ENCODE peak calls at places on chromosomes 16 and 17, in five cellular contexts. Z is astrocyte of the cerebellum; U is A172; M is right lobe of liver; T is stimulated activated CD8-positive, alpha-beta memory T cell treated with anti-CD3 and anti-CD28 coated beads, Interleukin-7, amount 100 ng/mL, for 1 hour. I is an unnamed sample.

GRCh38 chr16:87173294-87173883 is 143.8 kb downstream of the C16orf95 start:
- DNase-seq in Z (no peak), U (no peak), M (no peak), T (no peak), I (no peak)

GRCh38 chr16:25037632-25038031 is 22.5 kb upstream of the ARHGAP17 start:
- DNase-seq in Z (no peak), U (no peak), M (no peak), T (no peak), I (no peak)

GRCh38 chr16:84687715-84688114 is 12.1 kb upstream of the USP10 start:
- DNase-seq in Z (peak), U (peak), M (no peak), T (no peak), I (no peak)

GRCh38 chr17:79942591-79943353 is 92.9 kb downstream of the TBC1D16 start:
- DNase-seq in Z (no peak), U (peak), M (peak), T (no peak), I (peak)

GRCh38 chr17:45334231-45334630 is 17.4 kb upstream of the MAP3K14 start:
- DNase-seq in Z (no peak), U (no peak), M (no peak), T (no peak), I (no peak)

GRCh38 chr17:72782985-72783701 is 309.3 kb downstream of the SLC39A11 start:
- DNase-seq in Z (no peak), U (no peak), M (no peak), T (no peak), I (no peak)

GRCh38 chr17:28878981-28879380 is 18.6 kb downstream of the FLOT2 start:
- DNase-seq in Z (peak), U (peak), M (no peak), T (no peak), I (no peak)

GRCh38 chr16:57991551-57992059 is 8.9 kb downstream of the ZNF319 start:
- DNase-seq in Z (no peak), U (no peak), M (no peak), T (no peak), I (peak)

GRCh38 chr17:29045734-29046133 is 2.8 kb downstream of the PIPOX start:
- DNase-seq in Z (no peak), U (no peak), M (peak), T (no peak), I (no peak)

GRCh38 chr16:89051521-89052166 is 42.0 kb upstream of the ACSF3 start:
- DNase-seq in Z (no peak), U (no peak), M (no peak), T (no peak), I (peak)

GRCh38 chr16:55530316-55530856 is 21.5 kb downstream of the LPCAT2 start:
- DNase-seq in Z (no peak), U (no peak), M (no peak), T (no peak), I (no peak)

GRCh38 chr17:34251186-34251585 is 3.9 kb upstream of the CCL2 start:
- DNase-seq in Z (no peak), U (no peak), M (no peak), T (no peak), I (no peak)

GRCh38 chr16:81973737-81974136 is 37.5 kb downstream of the SDR42E1 start:
- DNase-seq in Z (no peak), U (no peak), M (no peak), T (no peak), I (no peak)

GRCh38 chr17:7842950-7843535 is 9.0 kb downstream of the KDM6B start:
- DNase-seq in Z (no peak), U (peak), M (peak), T (no peak), I (peak)

GRCh38 chr17:19384723-19385391 is 2.1 kb downstream of the MFAP4 start:
- DNase-seq in Z (no peak), U (no peak), M (peak), T (no peak), I (peak)

GRCh38 chr16:78210305-78210704 is 110.9 kb downstream of the WWOX start:
- DNase-seq in Z (no peak), U (peak), M (no peak), T (no peak), I (no peak)

GRCh38 chr16:87498324-87499188 is 5.7 kb upstream of the ZCCHC14 start:
- DNase-seq in Z (no peak), U (no peak), M (no peak), T (no peak), I (no peak)

GRCh38 chr16:9092963-9093477 is 1.6 kb downstream of the HAPSTR1 start:
- DNase-seq in Z (no peak), U (peak), M (peak), T (no peak), I (peak)

GRCh38 chr16:66604376-66605176 is at the start of gene CMTM3:
- DNase-seq in Z (no peak), U (no peak), M (peak), T (peak), I (peak)

GRCh38 chr17:14225153-14226004 is 11.3 kb downstream of the CDRT15 start:
- DNase-seq in Z (no peak), U (no peak), M (no peak), T (no peak), I (no peak)

GRCh38 chr17:44002141-44002848 is 2.1 kb upstream of the NAGS start:
- DNase-seq in Z (no peak), U (peak), M (no peak), T (no peak), I (no peak)

GRCh38 chr16:57622361-57623250 is 5.8 kb upstream of the ADGRG1 start:
- DNase-seq in Z (no peak), U (no peak), M (no peak), T (no peak), I (peak)

GRCh38 chr17:80195671-80196529 is 24.2 kb downstream of the SGSH start:
- DNase-seq in Z (no peak), U (no peak), M (no peak), T (peak), I (no peak)

GRCh38 chr16:89319883-89320716 is 102.6 kb downstream of the ZNF778 start:
- DNase-seq in Z (no peak), U (peak), M (peak), T (no peak), I (peak)

GRCh38 chr17:39196820-39197331 is 593 bp downstream of the CACNB1 start:
- DNase-seq in Z (no peak), U (peak), M (no peak), T (no peak), I (peak)

GRCh38 chr16:87608400-87608985 is 6.2 kb downstream of the JPH3 start:
- DNase-seq in Z (peak), U (peak), M (peak), T (no peak), I (no peak)

GRCh38 chr17:33124185-33124584 is 132.5 kb downstream of the SPACA3 start:
- DNase-seq in Z (no peak), U (no peak), M (no peak), T (no peak), I (no peak)

GRCh38 chr16:81004646-81005353 is 1.9 kb downstream of the CMC2 start:
- DNase-seq in Z (peak), U (peak), M (no peak), T (no peak), I (no peak)

GRCh38 chr17:66990047-66990446 is 25.5 kb downstream of the CACNG4 start:
- DNase-seq in Z (no peak), U (no peak), M (no peak), T (no peak), I (no peak)

GRCh38 chr17:44970136-44970737 is 2.1 kb upstream of the C1QL1 start:
- DNase-seq in Z (no peak), U (peak), M (no peak), T (no peak), I (no peak)

GRCh38 chr16:1825864-1826690 is 548 bp downstream of the HAGH start:
- DNase-seq in Z (no peak), U (peak), M (peak), T (peak), I (peak)

GRCh38 chr16:14151256-14152030 is 80.3 kb downstream of the MRTFB start:
- DNase-seq in Z (no peak), U (peak), M (no peak), T (no peak), I (no peak)

GRCh38 chr17:44314869-44315661 is 6.7 kb downstream of the RUNDC3A start:
- DNase-seq in Z (no peak), U (no peak), M (no peak), T (no peak), I (no peak)

GRCh38 chr16:4494746-4495490 is 18.7 kb downstream of the HMOX2 start:
- DNase-seq in Z (no peak), U (peak), M (no peak), T (no peak), I (no peak)

GRCh38 chr16:72532896-72533295 is 360.9 kb upstream of the PMFBP1 start:
- DNase-seq in Z (no peak), U (no peak), M (no peak), T (no peak), I (no peak)

GRCh38 chr17:27990100-27990499 is 52.4 kb upstream of the NLK start:
- DNase-seq in Z (no peak), U (no peak), M (no peak), T (no peak), I (no peak)

GRCh38 chr16:74651841-74652240 is 14.8 kb downstream of the RFWD3 start:
- DNase-seq in Z (no peak), U (no peak), M (no peak), T (no peak), I (no peak)

GRCh38 chr16:30948956-30949654 is at the start of gene ORAI3:
- DNase-seq in Z (no peak), U (peak), M (peak), T (peak), I (peak)

GRCh38 chr17:15255713-15256454 is 9.2 kb downstream of the PMP22 start:
- DNase-seq in Z (no peak), U (peak), M (no peak), T (no peak), I (no peak)